ENCODE peak calls at places on chromosomes 5 and 9, in nine cellular contexts. N, Z, B, F, J, G, D, X and W are unnamed samples.

GRCh38 chr5:112124788-112125187 is 294.3 kb downstream of the EPB41L4A start:
- DNase-seq in N (no peak), Z (no peak), B (no peak), F (no peak), J (no peak), G (no peak), D (no peak), X (no peak), W (no peak)

GRCh38 chr5:148808864-148809642 is 17.4 kb upstream of the ADRB2 start:
- DNase-seq in N (no peak), Z (no peak), B (no peak), F (peak), J (peak), G (no peak), D (peak), X (peak), W (no peak)

GRCh38 chr5:167576126-167576525 is 715.3 kb upstream of the WWC1 start:
- DNase-seq in N (no peak), Z (peak), B (no peak), F (no peak), J (no peak), G (no peak), D (no peak), X (no peak), W (no peak)

GRCh38 chr9:21392270-21392669 is 7.1 kb upstream of the IFNA2 start:
- DNase-seq in N (peak), Z (no peak), B (no peak), F (peak), J (no peak), G (peak), D (peak), X (no peak), W (no peak)

GRCh38 chr5:179186092-179186419 is 125.9 kb downstream of the ZNF354C start:
- DNase-seq in N (no peak), Z (no peak), B (no peak), F (no peak), J (no peak), G (no peak), D (no peak), X (no peak), W (no peak)

GRCh38 chr5:14110196-14110595 is 32.9 kb upstream of the TRIO start:
- DNase-seq in N (no peak), Z (peak), B (no peak), F (no peak), J (no peak), G (peak), D (no peak), X (no peak), W (no peak)

GRCh38 chr5:534006-534742 is 9.9 kb upstream of the SLC9A3 start:
- DNase-seq in N (no peak), Z (no peak), B (no peak), F (no peak), J (no peak), G (no peak), D (no peak), X (no peak), W (no peak)

GRCh38 chr9:12961276-12961809 is 186.5 kb downstream of the LURAP1L start:
- DNase-seq in N (no peak), Z (no peak), B (no peak), F (no peak), J (no peak), G (peak), D (no peak), X (no peak), W (no peak)

GRCh38 chr5:99061299-99061698 is 132.5 kb upstream of the CHD1 start:
- DNase-seq in N (no peak), Z (no peak), B (no peak), F (no peak), J (peak), G (no peak), D (no peak), X (no peak), W (no peak)

GRCh38 chr9:68775003-68775730 is 70.1 kb downstream of the PIP5K1B start:
- DNase-seq in N (no peak), Z (no peak), B (no peak), F (no peak), J (no peak), G (peak), D (no peak), X (no peak), W (no peak)

GRCh38 chr5:132265336-132266030 is 8.0 kb downstream of the PDLIM4 start:
- DNase-seq in N (peak), Z (peak), B (peak), F (no peak), J (peak), G (peak), D (no peak), X (peak), W (no peak)

GRCh38 chr5:151295801-151296477 is 7.6 kb downstream of the SLC36A3 start:
- DNase-seq in N (no peak), Z (no peak), B (no peak), F (no peak), J (no peak), G (no peak), D (no peak), X (no peak), W (no peak)

GRCh38 chr5:59146729-59147128 is 563.9 kb downstream of the RAB3C start:
- DNase-seq in N (no peak), Z (no peak), B (no peak), F (no peak), J (no peak), G (no peak), D (peak), X (no peak), W (no peak)

GRCh38 chr9:124721109-124721850 is 49.8 kb downstream of the NR6A1 start:
- DNase-seq in N (no peak), Z (peak), B (no peak), F (no peak), J (no peak), G (peak), D (no peak), X (no peak), W (no peak)

GRCh38 chr9:15104826-15105420 is 194.7 kb upstream of the FREM1 start:
- DNase-seq in N (peak), Z (peak), B (no peak), F (peak), J (peak), G (peak), D (peak), X (peak), W (peak)

DNA sequence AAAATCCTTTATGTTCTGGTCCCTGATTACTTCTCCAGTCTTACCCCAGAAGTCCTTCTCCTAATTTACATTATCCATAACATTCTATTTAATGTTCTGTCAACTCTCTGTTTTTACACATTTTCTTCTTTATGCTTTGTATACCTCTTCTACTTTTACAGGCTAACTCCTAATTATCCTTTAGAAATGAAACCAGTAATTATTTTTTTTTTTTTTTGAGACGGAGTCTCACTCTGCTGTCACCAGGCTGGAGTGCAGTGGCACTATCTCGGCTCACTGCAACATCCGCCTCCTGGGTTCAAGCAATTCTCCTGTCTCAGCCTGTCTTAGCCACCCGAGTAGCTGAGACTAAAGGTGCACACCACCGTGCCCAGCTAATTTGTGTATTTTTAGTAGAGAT is 9.0 kb downstream of the CENPK start:
- DNase-seq in N (no peak), Z (no peak), B (no peak), F (no peak), J (no peak), G (no peak), D (no peak), X (no peak), W (no peak)
- TF ChIP-seq CTCF in N (no peak), Z (no peak), B (no peak), F (no peak), J (no peak), G (no peak), D (no peak), X (no peak), W (no peak)

GRCh38 chr5:75168026-75168750 is 68.5 kb downstream of the ANKRD31 start:
- DNase-seq in N (no peak), Z (no peak), B (no peak), F (peak), J (no peak), G (no peak), D (no peak), X (no peak), W (no peak)

GRCh38 chr5:75167345-75167744 is 69.3 kb downstream of the ANKRD31 start:
- DNase-seq in N (no peak), Z (no peak), B (no peak), F (peak), J (no peak), G (peak), D (no peak), X (no peak), W (no peak)
- TF ChIP-seq CTCF in N (peak), Z (peak), B (no peak), F (peak), J (no peak), G (peak), D (no peak), X (no peak), W (no peak)

DNA sequence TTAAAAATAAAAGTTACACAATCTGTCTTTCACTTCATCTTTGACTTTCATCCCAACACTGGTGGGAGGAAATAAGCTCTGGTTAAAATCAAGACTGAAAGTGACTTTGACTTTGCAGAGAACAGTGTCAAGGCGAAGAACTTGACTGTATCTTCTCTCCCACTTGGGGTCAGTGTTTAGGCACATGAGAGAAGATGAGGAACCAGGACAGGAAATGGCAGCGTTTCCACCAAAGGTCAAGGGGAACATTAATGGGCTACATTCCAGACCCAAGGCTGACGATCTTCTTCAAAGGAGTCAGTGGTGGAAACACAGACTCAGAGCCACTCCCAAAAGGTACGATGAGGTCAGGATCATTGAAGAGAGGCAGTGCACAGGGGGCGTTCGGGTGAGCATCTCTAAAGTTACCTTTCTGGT is 409.5 kb downstream of the ARHGEF28 start:
- DNase-seq in N (peak), Z (peak), B (no peak), F (peak), J (peak), G (peak), D (no peak), X (peak), W (no peak)
- TF ChIP-seq CTCF in N (peak), Z (peak), B (peak), F (peak), J (peak), G (peak), D (no peak), X (no peak), W (peak)

DNA sequence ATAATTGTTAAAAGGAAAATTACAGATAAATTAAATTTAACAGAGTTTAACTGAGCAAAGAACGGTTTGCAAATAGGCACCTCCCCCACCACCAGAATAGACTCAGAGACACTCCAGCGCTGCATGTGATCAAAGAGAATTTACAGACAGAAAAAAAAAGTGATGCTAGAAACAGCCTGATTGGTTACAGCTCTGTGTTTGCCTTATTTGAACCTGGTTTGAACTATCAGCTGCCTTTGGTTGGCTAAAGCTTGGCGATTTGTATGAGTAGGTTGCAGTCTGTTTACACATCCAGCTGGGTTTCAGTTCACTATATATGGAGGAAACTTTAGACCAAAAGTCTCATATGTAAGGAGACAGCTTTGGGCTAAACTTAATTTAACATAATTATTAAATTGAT is 249.1 kb downstream of the ENC1 start:
- DNase-seq in N (no peak), Z (no peak), B (no peak), F (no peak), J (no peak), G (no peak), D (no peak), X (no peak), W (no peak)
- TF ChIP-seq CTCF in N (no peak), Z (no peak), B (no peak), F (no peak), J (no peak), G (no peak), D (no peak), X (no peak), W (no peak)

DNA sequence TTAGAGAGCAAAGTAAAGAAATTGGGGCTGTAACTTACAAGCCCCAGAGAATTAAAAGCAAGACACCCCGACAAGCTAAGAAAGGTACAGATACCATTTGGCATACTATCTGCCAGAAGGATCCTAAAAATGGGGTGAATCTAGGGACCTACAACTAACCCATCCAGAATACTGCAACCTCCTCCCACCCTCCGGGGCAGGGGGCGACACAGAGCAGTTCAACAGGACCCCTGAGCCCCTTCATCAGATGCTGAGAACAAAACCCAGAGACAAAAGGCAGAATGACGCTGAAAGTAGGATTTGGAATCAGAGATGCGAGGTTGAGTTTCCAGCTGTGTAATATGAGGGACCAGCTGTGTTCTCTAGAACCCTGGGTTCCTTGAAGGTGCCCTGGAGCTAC is 71.2 kb downstream of the EPB41L4B start:
- DNase-seq in N (peak), Z (no peak), B (no peak), F (peak), J (peak), G (no peak), D (no peak), X (no peak), W (no peak)
- TF ChIP-seq CTCF in N (no peak), Z (peak), B (no peak), F (peak), J (peak), G (no peak), D (no peak), X (no peak), W (no peak)